ENCODE peak calls at places on chromosomes 5 and 9, in seven cellular contexts. W, H, Q, F, I, G and N are unnamed samples.

GRCh38 chr9:131048332-131048731 is 39.4 kb downstream of the LAMC3 start:
- DNase-seq in Q (no peak), I (no peak), G (no peak), F (no peak), W (no peak), H (no peak), N (no peak)

GRCh38 chr9:129875687-129876395 is 40.6 kb downstream of the USP20 start:
- DNase-seq in H (no peak), G (no peak), I (no peak), Q (no peak), F (no peak), W (no peak), N (no peak)

GRCh38 chr9:109815366-109815947 is 35.5 kb downstream of the PALM2AKAP2 start:
- DNase-seq in I (no peak), W (peak; percentile 5), F (peak; percentile 58), H (no peak), G (no peak), Q (no peak), N (no peak)

GRCh38 chr5:142886211-142886610 is 116.0 kb downstream of the ARHGAP26 start:
- DNase-seq in H (no peak), I (no peak), W (no peak), F (no peak), Q (no peak), G (no peak), N (no peak)

GRCh38 chr9:72930828-72931227 is 22.0 kb downstream of the ALDH1A1 start:
- DNase-seq in I (no peak), Q (no peak), F (no peak), H (no peak), G (no peak), W (no peak), N (no peak)

GRCh38 chr5:84378961-84379360 is 5.7 kb downstream of the EDIL3 start:
- DNase-seq in G (no peak), Q (no peak), W (no peak), F (no peak), I (no peak), H (no peak), N (no peak)

GRCh38 chr5:170769236-170769635 is 14.3 kb upstream of the GABRP start:
- DNase-seq in H (no peak), Q (no peak), G (no peak), I (no peak), F (no peak), W (no peak), N (no peak)

GRCh38 chr5:150107909-150108447 is 21.6 kb upstream of the CSF1R start:
- DNase-seq in H (no peak), Q (no peak), G (no peak), F (peak; percentile 37), I (no peak), W (no peak), N (no peak)

GRCh38 chr5:54658014-54658413 is 140.5 kb downstream of the SNX18 start:
- DNase-seq in W (no peak), H (no peak), Q (no peak), F (no peak), G (no peak), I (no peak), N (no peak)

GRCh38 chr5:124599048-124599973 is 147.1 kb downstream of the ZNF608 start:
- DNase-seq in Q (no peak), I (peak; percentile 2), W (peak; percentile 67), H (peak; percentile 43), G (no peak), F (no peak), N (no peak)

GRCh38 chr9:109557481-109557880 is 59.4 kb upstream of the PTPN3 start:
- DNase-seq in F (no peak), H (no peak), W (no peak), I (no peak), Q (no peak), G (no peak), N (no peak)

GRCh38 chr9:134335095-134335489 is 8.8 kb downstream of the RXRA start:
- DNase-seq in H (no peak), W (no peak), Q (no peak), I (no peak), G (no peak), F (no peak), N (no peak)

GRCh38 chr9:136603901-136604816 is 58.3 kb upstream of the NOTCH1 start:
- DNase-seq in G (peak; percentile 41), F (no peak), H (no peak), Q (no peak), W (no peak), I (no peak), N (no peak)

GRCh38 chr9:129487658-129488483 is 133.0 kb downstream of the C9orf50 start:
- DNase-seq in G (no peak), I (peak; percentile 77), W (no peak), F (no peak), Q (no peak), H (no peak), N (peak; percentile 80)

GRCh38 chr5:149038336-149039075 is 24.4 kb downstream of the SH3TC2 start:
- DNase-seq in Q (no peak), G (no peak), H (no peak), F (no peak), W (no peak), I (no peak), N (no peak)

GRCh38 chr5:141597394-141597793 is 21.4 kb downstream of the DIAPH1 start:
- DNase-seq in G (no peak), W (no peak), F (no peak), Q (no peak), I (no peak), H (no peak), N (no peak)

GRCh38 chr5:887947-888640 is 4.5 kb downstream of the BRD9 start:
- DNase-seq in W (no peak), Q (no peak), H (no peak), G (no peak), I (no peak), F (no peak), N (no peak)

GRCh38 chr9:93976081-93976480 is 20.9 kb upstream of the BARX1 start:
- DNase-seq in F (no peak), H (no peak), I (no peak), Q (no peak), W (no peak), G (no peak), N (no peak)

GRCh38 chr9:98215821-98216220 is 23.4 kb upstream of the CORO2A start:
- DNase-seq in F (no peak), Q (no peak), I (no peak), H (no peak), W (peak; percentile 12), G (no peak), N (no peak)

GRCh38 chr5:72499730-72500129 is 7.5 kb downstream of the ZNF366 start:
- DNase-seq in I (no peak), H (no peak), G (peak; percentile 19), Q (no peak), W (no peak), F (no peak), N (peak; percentile 33)

GRCh38 chr9:14366071-14366470 is 52.1 kb upstream of the NFIB start:
- DNase-seq in H (no peak), G (peak; percentile 61), Q (no peak), W (no peak), I (no peak), F (no peak), N (peak; percentile 55)

GRCh38 chr5:153565822-153566221 is 75.4 kb downstream of the GRIA1 start:
- DNase-seq in Q (no peak), I (no peak), F (no peak), G (no peak), W (no peak), H (no peak), N (no peak)

GRCh38 chr5:115962565-115963402 is 509 bp downstream of the LVRN start:
- DNase-seq in I (no peak), Q (no peak), H (no peak), F (no peak), W (no peak), G (peak; percentile 43), N (no peak)

GRCh38 chr9:73565026-73565425 is 413.4 kb downstream of the ANXA1 start:
- DNase-seq in Q (no peak), H (no peak), F (peak; percentile 96), I (no peak), W (no peak), G (no peak), N (no peak)

GRCh38 chr5:92548351-92548750 is 1032.7 kb downstream of the NR2F1-AS1 start:
- DNase-seq in F (no peak), G (no peak), Q (no peak), I (no peak), W (no peak), H (no peak), N (no peak)

GRCh38 chr9:546797-547223 is 294.7 kb upstream of the DMRT1 start:
- DNase-seq in W (no peak), F (peak; percentile 16), H (no peak), I (no peak), G (no peak), Q (no peak), N (peak; percentile 55)

GRCh38 chr9:13688990-13689600 is 409.6 kb upstream of the MPDZ start:
- DNase-seq in G (no peak), I (no peak), H (no peak), W (peak; percentile 9), Q (no peak), F (no peak), N (no peak)

GRCh38 chr9:18857769-18858168 is 175.2 kb downstream of the SAXO1 start:
- DNase-seq in I (no peak), Q (no peak), H (no peak), G (no peak), F (peak; percentile 31), W (no peak), N (no peak)

GRCh38 chr5:106962464-106963230 is 708.1 kb downstream of the EFNA5 start:
- DNase-seq in G (no peak), F (no peak), I (no peak), H (no peak), W (no peak), Q (no peak), N (no peak)

GRCh38 chr5:32020271-32020670 is 153.8 kb downstream of the GOLPH3 start:
- DNase-seq in G (no peak), W (no peak), I (no peak), Q (no peak), H (no peak), F (no peak), N (no peak)